ENCODE peak calls at places on chromosomes 1 and 21, in seven cellular contexts. One of them, this sample, is unnamed.

GRCh38 chr1:246576709-246577032 is 10.4 kb downstream of the CNST start:
- DNase-seq in substantia nigra: no peak
- DNase-seq in RCC 7860: no peak
- DNase-seq in sciatic nerve: no peak
- DNase-seq in activated T-cell treated with anti-CD3 and anti-CD28 coated beads, Interleukin-2, amount 50 U/mL, for 1 hour: no peak
- DNase-seq in effector memory CD8-positive, alpha-beta T cell: no peak
- DNase-seq in iris pigment epithelial cell: no peak
- DNase-seq in this sample: no peak

GRCh38 chr1:235286667-235287066 is 41.3 kb downstream of the ARID4B start:
- DNase-seq in effector memory CD8-positive, alpha-beta T cell: no peak
- DNase-seq in iris pigment epithelial cell: peak; percentile 47
- DNase-seq in activated T-cell treated with anti-CD3 and anti-CD28 coated beads, Interleukin-2, amount 50 U/mL, for 1 hour: no peak
- DNase-seq in substantia nigra: no peak
- DNase-seq in sciatic nerve: no peak
- DNase-seq in RCC 7860: no peak
- DNase-seq in this sample: peak; percentile 34

GRCh38 chr1:3669971-3670431 is 17.7 kb downstream of the TP73 start:
- DNase-seq in activated T-cell treated with anti-CD3 and anti-CD28 coated beads, Interleukin-2, amount 50 U/mL, for 1 hour: no peak
- DNase-seq in RCC 7860: no peak
- DNase-seq in substantia nigra: no peak
- DNase-seq in iris pigment epithelial cell: no peak
- DNase-seq in sciatic nerve: no peak
- DNase-seq in effector memory CD8-positive, alpha-beta T cell: no peak
- DNase-seq in this sample: no peak

GRCh38 chr1:43902058-43902831 is 31.4 kb upstream of the ARTN start:
- DNase-seq in activated T-cell treated with anti-CD3 and anti-CD28 coated beads, Interleukin-2, amount 50 U/mL, for 1 hour: no peak
- DNase-seq in iris pigment epithelial cell: no peak
- DNase-seq in RCC 7860: no peak
- DNase-seq in substantia nigra: no peak
- DNase-seq in sciatic nerve: no peak
- DNase-seq in effector memory CD8-positive, alpha-beta T cell: no peak
- DNase-seq in this sample: no peak

GRCh38 chr21:31741116-31741515 is 9.2 kb upstream of the SCAF4 start:
- DNase-seq in activated T-cell treated with anti-CD3 and anti-CD28 coated beads, Interleukin-2, amount 50 U/mL, for 1 hour: no peak
- DNase-seq in iris pigment epithelial cell: no peak
- DNase-seq in sciatic nerve: no peak
- DNase-seq in RCC 7860: no peak
- DNase-seq in effector memory CD8-positive, alpha-beta T cell: no peak
- DNase-seq in substantia nigra: no peak
- DNase-seq in this sample: no peak

GRCh38 chr21:45362748-45363145 is 42.2 kb upstream of the COL18A1 start:
- DNase-seq in activated T-cell treated with anti-CD3 and anti-CD28 coated beads, Interleukin-2, amount 50 U/mL, for 1 hour: no peak
- DNase-seq in effector memory CD8-positive, alpha-beta T cell: no peak
- DNase-seq in sciatic nerve: no peak
- DNase-seq in RCC 7860: no peak
- DNase-seq in iris pigment epithelial cell: no peak
- DNase-seq in substantia nigra: no peak
- DNase-seq in this sample: no peak

GRCh38 chr1:217718873-217719272 is 87.7 kb downstream of the SPATA17 start:
- DNase-seq in RCC 7860: no peak
- DNase-seq in sciatic nerve: no peak
- DNase-seq in substantia nigra: no peak
- DNase-seq in effector memory CD8-positive, alpha-beta T cell: no peak
- DNase-seq in iris pigment epithelial cell: peak; percentile 6
- DNase-seq in activated T-cell treated with anti-CD3 and anti-CD28 coated beads, Interleukin-2, amount 50 U/mL, for 1 hour: no peak
- DNase-seq in this sample: peak; percentile 23

GRCh38 chr1:54681396-54681795 is 34.3 kb upstream of the TTC4 start:
- DNase-seq in iris pigment epithelial cell: peak; percentile 23
- DNase-seq in substantia nigra: no peak
- DNase-seq in effector memory CD8-positive, alpha-beta T cell: no peak
- DNase-seq in sciatic nerve: no peak
- DNase-seq in activated T-cell treated with anti-CD3 and anti-CD28 coated beads, Interleukin-2, amount 50 U/mL, for 1 hour: no peak
- DNase-seq in RCC 7860: no peak
- DNase-seq in this sample: peak; percentile 59